ENCODE peak calls at places on chromosomes 3 and 15, in four cellular contexts. One of them, this sample, is unnamed.

GRCh38 chr3:70064194-70064787 is 64.8 kb downstream of the SAMMSON start:
- DNase-seq in amniotic stem cell: peak; percentile 23
- DNase-seq in endothelial cell: peak; percentile 49
- DNase-seq in LoVo: peak; percentile 33
- DNase-seq in this sample: peak; percentile 28

GRCh38 chr3:27174530-27174929 is 194.7 kb downstream of the NEK10 start:
- DNase-seq in amniotic stem cell: no peak
- DNase-seq in endothelial cell: no peak
- DNase-seq in LoVo: no peak
- DNase-seq in this sample: no peak

GRCh38 chr3:78969483-78969882 is 798.3 kb downstream of the ROBO1 start:
- DNase-seq in amniotic stem cell: no peak
- DNase-seq in endothelial cell: no peak
- DNase-seq in LoVo: no peak
- DNase-seq in this sample: no peak

GRCh38 chr3:186646106-186646505 is 5.9 kb downstream of the FETUB start:
- DNase-seq in amniotic stem cell: no peak
- DNase-seq in endothelial cell: no peak
- DNase-seq in LoVo: no peak
- DNase-seq in this sample: no peak

GRCh38 chr3:186092360-186093070 is 16.4 kb downstream of the ETV5 start:
- DNase-seq in amniotic stem cell: no peak
- DNase-seq in endothelial cell: no peak
- DNase-seq in LoVo: no peak
- DNase-seq in this sample: no peak

GRCh38 chr3:142276780-142277179 is 51.4 kb upstream of the GK5 start:
- DNase-seq in amniotic stem cell: no peak
- DNase-seq in endothelial cell: no peak
- DNase-seq in LoVo: no peak
- DNase-seq in this sample: no peak

GRCh38 chr3:125051715-125052581 is 3.8 kb downstream of the HEG1 start:
- DNase-seq in amniotic stem cell: peak; percentile 74
- DNase-seq in endothelial cell: no peak
- DNase-seq in LoVo: no peak
- DNase-seq in this sample: no peak

GRCh38 chr15:69217381-69217780 is 56.9 kb downstream of the GLCE start:
- DNase-seq in amniotic stem cell: no peak
- DNase-seq in endothelial cell: no peak
- DNase-seq in LoVo: no peak
- DNase-seq in this sample: no peak

GRCh38 chr15:41995476-41995855 is 23.1 kb upstream of the EHD4 start:
- DNase-seq in amniotic stem cell: no peak
- DNase-seq in endothelial cell: no peak
- DNase-seq in LoVo: no peak
- DNase-seq in this sample: no peak

GRCh38 chr3:113541519-113541918 is 9.2 kb downstream of the SIDT1 start:
- DNase-seq in amniotic stem cell: no peak
- DNase-seq in endothelial cell: no peak
- DNase-seq in LoVo: no peak
- DNase-seq in this sample: no peak

GRCh38 chr15:61086756-61087155 is 142.3 kb downstream of the RORA start:
- DNase-seq in amniotic stem cell: no peak
- DNase-seq in endothelial cell: no peak
- DNase-seq in LoVo: no peak
- DNase-seq in this sample: no peak

GRCh38 chr3:108008106-108008505 is 82.7 kb downstream of the CD47 start:
- DNase-seq in amniotic stem cell: no peak
- DNase-seq in endothelial cell: no peak
- DNase-seq in LoVo: no peak
- DNase-seq in this sample: no peak

GRCh38 chr15:66461917-66462316 is 35.6 kb downstream of the SNAPC5 start:
- DNase-seq in amniotic stem cell: no peak
- DNase-seq in endothelial cell: no peak
- DNase-seq in LoVo: peak; percentile 59
- DNase-seq in this sample: no peak

GRCh38 chr3:191330309-191330712 is at the start of gene UTS2B:
- DNase-seq in amniotic stem cell: peak; percentile 56
- DNase-seq in endothelial cell: no peak
- DNase-seq in LoVo: peak; percentile 27
- DNase-seq in this sample: peak; percentile 52

GRCh38 chr3:152350764-152351163 is 82.0 kb downstream of the MBNL1 start:
- DNase-seq in amniotic stem cell: no peak
- DNase-seq in endothelial cell: no peak
- DNase-seq in LoVo: no peak
- DNase-seq in this sample: no peak

GRCh38 chr3:187919990-187920389 is 174.7 kb upstream of the BCL6 start:
- DNase-seq in amniotic stem cell: no peak
- DNase-seq in endothelial cell: no peak
- DNase-seq in LoVo: no peak
- DNase-seq in this sample: no peak